ENCODE peak calls at places on chromosomes 4 and X, in five cellular contexts. Z is fibroblast of mammary gland, O is progenitor cell of endocrine pancreas, D is PC-3, T is NCI-H1092. G is an unnamed sample.

GRCh38 chrX:21176927-21177571 is 197.2 kb upstream of the CNKSR2 start:
- DNase-seq in T (peak), D (peak), O (no peak), Z (peak), G (no peak)

GRCh38 chr4:30600246-30600645 is 119.9 kb upstream of the PCDH7 start:
- DNase-seq in T (no peak), D (peak), Z (peak), O (no peak), G (no peak)

GRCh38 chr4:126109836-126110235 is 795.1 kb downstream of the FAT4 start:
- DNase-seq in T (no peak), Z (no peak), D (no peak), O (no peak), G (no peak)

GRCh38 chr4:108644237-108644636 is 6.2 kb upstream of the OSTC start:
- DNase-seq in D (peak), O (no peak), T (no peak), Z (peak), G (no peak)

GRCh38 chrX:13938053-13938765 is 91.5 kb downstream of the GEMIN8 start:
- DNase-seq in O (peak), D (peak), Z (no peak), T (peak), G (peak)

GRCh38 chrX:103378990-103379389 is 2.7 kb downstream of the BEX3 start:
- DNase-seq in T (no peak), O (no peak), Z (no peak), D (no peak), G (no peak)

GRCh38 chr4:24070117-24070516 is 180.3 kb upstream of the PPARGC1A start:
- DNase-seq in T (no peak), D (peak), O (no peak), Z (peak), G (no peak)

GRCh38 chrX:14409341-14409740 is 120.0 kb upstream of the GLRA2 start:
- DNase-seq in T (no peak), Z (peak), O (no peak), D (peak), G (no peak)

GRCh38 chrX:152652060-152652459 is 14.4 kb downstream of the GABRQ start:
- DNase-seq in Z (no peak), O (no peak), T (no peak), D (no peak), G (no peak)

GRCh38 chr4:7627251-7628250 is 192.8 kb upstream of the PSAPL1 start:
- DNase-seq in D (no peak), O (no peak), Z (no peak), T (no peak), G (no peak)

GRCh38 chrX:40095588-40096394 is 2.0 kb downstream of the BCOR start:
- DNase-seq in O (no peak), T (no peak), D (peak), Z (no peak), G (peak)

GRCh38 chrX:66074920-66075879 is 35.3 kb upstream of the VSIG4 start:
- DNase-seq in O (no peak), T (no peak), Z (peak), D (peak), G (no peak)

GRCh38 chrX:63581390-63581789 is 203.6 kb downstream of the ARHGEF9 start:
- DNase-seq in O (no peak), T (no peak), Z (no peak), D (no peak), G (no peak)

GRCh38 chr4:123113193-123113592 is 190.8 kb upstream of the NUDT6 start:
- DNase-seq in Z (no peak), T (no peak), O (no peak), D (no peak), G (no peak)

GRCh38 chr4:127709456-127709855 is 20.7 kb upstream of the SLC25A31 start:
- DNase-seq in T (no peak), Z (peak), D (peak), O (no peak), G (no peak)

GRCh38 chr4:101019941-101020401 is 327.4 kb downstream of the PPP3CA start:
- DNase-seq in Z (no peak), T (no peak), D (peak), O (no peak), G (no peak)

GRCh38 chr4:8274772-8275241 is 5.3 kb downstream of the HTRA3 start:
- DNase-seq in Z (peak), O (no peak), D (no peak), T (peak), G (peak)

GRCh38 chr4:54840992-54841768 is 183.4 kb downstream of the KIT start:
- DNase-seq in D (peak), O (no peak), T (no peak), Z (peak), G (peak)

GRCh38 chrX:43682726-43683125 is 26.6 kb downstream of the MAOA start:
- DNase-seq in D (no peak), Z (no peak), T (no peak), O (no peak), G (no peak)

GRCh38 chrX:5080812-5081211 is 1147.9 kb downstream of the NLGN4X start:
- DNase-seq in T (no peak), Z (no peak), D (peak), O (no peak), G (no peak)

GRCh38 chr4:156763511-156763910 is 208.1 kb downstream of the PDGFC start:
- DNase-seq in Z (no peak), D (no peak), T (peak), O (no peak), G (no peak)

G was measured in posterior cingulate gyrus.